ENCODE peak calls at places on chromosomes 3 and 15, in four cellular contexts. Q is HepG2, P is K562, U is GM12878. R is an unnamed sample.

GRCh38 chr15:41827290-41827879 is 507 bp upstream of the JMJD7 start:
- DNase-seq in Q (no peak), P (peak), U (no peak), R (no peak)

GRCh38 chr3:33395900-33396299 is 44.3 kb downstream of the UBP1 start:
- DNase-seq in Q (no peak), P (no peak), U (no peak), R (no peak)

GRCh38 chr3:129485681-129486056 is 42.8 kb upstream of the RHO start:
- DNase-seq in Q (no peak), P (no peak), U (no peak), R (no peak)

GRCh38 chr15:29689724-29689986 is 132.6 kb downstream of the TJP1 start:
- DNase-seq in Q (no peak), P (no peak), U (no peak), R (no peak)

GRCh38 chr3:4953119-4953518 is 26.1 kb upstream of the BHLHE40 start:
- DNase-seq in Q (no peak), P (no peak), U (no peak), R (no peak)

GRCh38 chr3:116291141-116291540 is 154.1 kb downstream of the LSAMP start:
- DNase-seq in Q (no peak), P (no peak), U (no peak), R (no peak)

GRCh38 chr15:31403606-31404005 is 77.0 kb downstream of the KLF13 start:
- DNase-seq in Q (no peak), P (no peak), U (no peak), R (no peak)

GRCh38 chr15:40369971-40370370 is 12.0 kb downstream of the DISP2 start:
- DNase-seq in Q (no peak), P (no peak), U (no peak), R (no peak)

GRCh38 chr3:99637041-99637380 is 1.4 kb upstream of the COL8A1 start:
- DNase-seq in Q (no peak), P (no peak), U (no peak), R (no peak)

GRCh38 chr3:197511130-197511529 is 44.6 kb downstream of the BDH1 start:
- DNase-seq in Q (no peak), P (no peak), U (no peak), R (no peak)

GRCh38 chr15:28132524-28133275 is 33.6 kb upstream of the OCA2 start:
- DNase-seq in Q (no peak), P (no peak), U (no peak), R (no peak)

GRCh38 chr3:11969986-11970385 is 34.2 kb upstream of the SYN2 start:
- DNase-seq in Q (no peak), P (no peak), U (no peak), R (no peak)

GRCh38 chr3:42569743-42570142 is 12.0 kb downstream of the SEC22C start:
- DNase-seq in Q (no peak), P (no peak), U (no peak), R (no peak)

GRCh38 chr15:82944038-82944437 is 8.5 kb downstream of the HOMER2 start:
- DNase-seq in Q (no peak), P (no peak), U (no peak), R (no peak)

GRCh38 chr15:70763950-70764730 is 782 bp upstream of the UACA start:
- DNase-seq in Q (no peak), P (no peak), U (no peak), R (no peak)

GRCh38 chr3:124395584-124396340 is 334.5 kb upstream of the UMPS start:
- DNase-seq in Q (no peak), P (no peak), U (no peak), R (no peak)

GRCh38 chr3:131033480-131034080 is 6.9 kb downstream of the NEK11 start:
- DNase-seq in Q (peak), P (peak), U (no peak), R (peak)

GRCh38 chr15:80424381-80424780 is 20.2 kb downstream of the ARNT2 start:
- DNase-seq in Q (no peak), P (no peak), U (no peak), R (no peak)

GRCh38 chr3:126659915-126660886 is 5.3 kb upstream of the TXNRD3 start:
- DNase-seq in Q (peak), P (no peak), U (no peak), R (peak)

GRCh38 chr3:131948806-131949205 is 86.0 kb downstream of the CPNE4 start:
- DNase-seq in Q (no peak), P (no peak), U (no peak), R (no peak)

GRCh38 chr3:178420033-178420432 is 116.2 kb upstream of the KCNMB2 start:
- DNase-seq in Q (no peak), P (no peak), U (no peak), R (no peak)

GRCh38 chr3:171801738-171802600 is 8.3 kb downstream of the PLD1 start:
- DNase-seq in Q (no peak), P (no peak), U (peak), R (peak)

GRCh38 chr3:48990636-48991421 is 788 bp downstream of the P4HTM start:
- DNase-seq in Q (no peak), P (no peak), U (no peak), R (peak)

GRCh38 chr3:30461311-30461710 is 145.1 kb upstream of the TGFBR2 start:
- DNase-seq in Q (no peak), P (no peak), U (no peak), R (no peak)

GRCh38 chr3:27680517-27681246 is 41.4 kb downstream of the EOMES start:
- DNase-seq in Q (peak), P (no peak), U (no peak), R (no peak)

GRCh38 chr3:73508330-73508954 is 116.3 kb downstream of the PDZRN3 start:
- DNase-seq in Q (peak), P (peak), U (no peak), R (peak)

GRCh38 chr3:16069149-16069922 is 105.1 kb upstream of the GALNT15 start:
- DNase-seq in Q (peak), P (no peak), U (no peak), R (peak)

GRCh38 chr3:48516571-48516970 is 12.6 kb upstream of the SHISA5 start:
- DNase-seq in Q (no peak), P (no peak), U (no peak), R (no peak)

GRCh38 chr3:197613187-197613586 is 57.4 kb upstream of the BDH1 start:
- DNase-seq in Q (no peak), P (no peak), U (no peak), R (no peak)

GRCh38 chr3:43497905-43498365 is 123.9 kb downstream of the ANO10 start:
- DNase-seq in Q (no peak), P (no peak), U (no peak), R (no peak)

GRCh38 chr15:40843183-40843884 is 514 bp upstream of the SPINT1 start:
- DNase-seq in Q (no peak), P (no peak), U (no peak), R (no peak)

GRCh38 chr3:27714692-27715453 is 7.2 kb downstream of the EOMES start:
- DNase-seq in Q (peak), P (no peak), U (no peak), R (no peak)

GRCh38 chr3:99515-99914 is 97.0 kb upstream of the CHL1 start:
- DNase-seq in Q (no peak), P (no peak), U (no peak), R (no peak)

GRCh38 chr3:40191850-40192448 is 117.6 kb upstream of the EIF1B start:
- DNase-seq in Q (peak), P (peak), U (no peak), R (peak)
- TF ChIP-seq HDAC2 in Q (no peak), P (no peak), U (no peak), R (no peak)

GRCh38 chr15:74799843-74800558 is 12.6 kb upstream of the LMAN1L start:
- DNase-seq in Q (peak), P (peak), U (peak), R (peak)
- TF ChIP-seq SMC3 in Q (peak), P (peak), U (peak), R (peak)

DNA sequence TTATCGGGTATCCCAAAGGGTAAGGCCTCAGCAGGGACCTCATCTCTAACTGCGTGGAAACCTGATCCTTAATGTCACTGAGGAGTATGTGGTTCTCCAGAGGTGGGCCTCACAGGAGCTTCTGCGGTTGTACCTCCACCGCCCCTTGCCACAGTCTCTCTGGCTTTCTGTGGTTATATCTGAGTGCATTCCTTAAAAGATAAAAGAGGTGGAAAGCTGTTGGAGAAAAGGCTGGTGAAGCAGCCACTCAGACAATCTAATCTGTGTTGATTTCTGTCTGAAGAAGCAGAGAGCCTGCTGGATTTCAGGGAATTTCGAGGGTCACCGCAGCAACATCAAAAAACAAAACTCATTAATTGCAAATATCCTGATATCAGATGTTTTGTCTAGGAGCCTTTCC is 51.4 kb downstream of the SEMA6D start:
- DNase-seq in Q (no peak), P (no peak), U (no peak), R (no peak)
- TF ChIP-seq HDAC2 in Q (no peak), P (no peak), U (no peak), R (no peak)

DNA sequence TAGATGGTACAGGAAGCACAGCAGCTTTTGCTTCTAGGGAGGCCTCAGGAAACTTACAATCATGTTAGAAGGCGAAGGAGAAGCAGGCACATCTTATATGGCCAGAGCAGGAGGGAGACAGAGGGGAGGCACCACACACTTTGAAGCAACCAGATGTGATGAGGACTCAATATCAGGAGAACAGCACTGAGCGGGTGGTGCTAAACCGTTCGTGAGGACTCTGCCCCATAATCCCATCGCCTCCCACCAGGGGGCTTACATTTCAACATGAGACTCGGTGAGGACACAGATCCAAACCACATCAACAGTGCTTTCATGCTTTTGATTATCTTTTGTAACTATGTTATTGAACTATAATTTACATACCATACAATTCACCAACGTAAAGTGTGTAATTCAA is 7.6 kb upstream of the TMEM44 start:
- DNase-seq in Q (peak), P (no peak), U (no peak), R (no peak)
- TF ChIP-seq SMC3 in Q (no peak), P (no peak), U (no peak), R (no peak)

GRCh38 chr15:36230741-36231140 is 348.7 kb upstream of the CDIN1 start:
- DNase-seq in Q (no peak), P (no peak), U (no peak), R (no peak)
- TF ChIP-seq HDAC2 in Q (no peak), P (no peak), U (no peak), R (no peak)

DNA sequence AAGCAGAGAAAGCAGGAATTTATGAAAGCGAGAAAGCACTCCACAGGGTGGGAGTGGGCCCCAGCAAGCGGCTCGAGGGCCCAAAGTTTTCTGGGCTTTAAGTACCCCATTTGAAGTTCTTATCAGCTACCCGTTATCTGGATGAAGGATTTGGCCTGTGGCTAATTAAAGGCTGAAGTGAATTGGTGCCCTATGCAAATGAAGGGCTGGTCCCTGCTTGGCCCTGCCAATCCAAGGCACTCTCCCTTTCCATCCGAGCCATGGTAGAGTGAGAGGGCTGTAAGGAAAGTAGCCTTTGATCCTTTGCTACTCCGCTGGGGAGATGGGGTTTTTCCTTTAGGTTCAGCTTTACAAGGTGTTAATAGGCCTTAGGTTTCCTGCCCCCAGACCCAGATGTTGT is 469.3 kb upstream of the CFAP20DC start:
- DNase-seq in Q (no peak), P (no peak), U (no peak), R (no peak)
- TF ChIP-seq SMC3 in Q (no peak), P (no peak), U (no peak), R (no peak)

GRCh38 chr15:54604963-54605362 is 591.8 kb downstream of the RSL24D1 start:
- DNase-seq in Q (no peak), P (no peak), U (no peak), R (no peak)
- TF ChIP-seq HDAC2 in Q (no peak), P (no peak), U (no peak), R (no peak)

DNA sequence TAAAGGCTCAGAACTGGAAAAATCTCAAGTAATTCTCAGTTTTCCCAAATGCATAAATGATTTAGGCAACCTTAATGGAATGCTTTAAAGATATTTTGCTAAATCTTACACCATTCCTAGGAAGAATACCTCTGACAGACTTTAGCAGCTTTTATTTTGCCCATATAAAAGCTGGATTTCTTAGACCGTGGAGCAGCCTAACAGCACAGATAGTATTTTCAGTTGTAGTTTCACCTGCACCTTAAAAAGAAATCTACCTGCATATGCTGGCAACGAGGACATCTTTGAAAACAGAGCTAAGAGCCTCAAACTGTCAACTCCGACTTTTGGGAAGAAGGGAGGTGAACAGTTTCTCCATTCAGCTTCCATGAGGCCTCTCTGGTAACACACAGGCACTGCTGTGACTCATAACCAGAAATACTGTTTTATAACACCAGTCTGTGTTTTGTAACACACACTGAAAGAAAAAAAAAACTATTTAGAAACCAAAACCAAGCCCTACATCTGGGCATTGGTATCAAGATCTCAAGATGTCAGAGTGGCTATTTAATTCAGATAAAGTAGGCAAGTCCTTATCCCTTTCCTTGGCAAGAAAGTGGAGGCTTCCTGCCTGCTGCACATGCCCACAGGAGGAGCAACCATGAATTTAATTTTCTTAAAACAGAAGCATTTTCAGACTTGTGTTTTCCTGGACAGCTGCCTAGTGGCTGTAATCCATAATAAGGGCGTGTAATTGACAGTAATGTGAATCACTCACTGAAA is 181.5 kb upstream of the ICE2 start:
- DNase-seq in Q (no peak), P (no peak), U (no peak), R (no peak)
- TF ChIP-seq SMC3 in Q (no peak), P (no peak), U (no peak), R (no peak)

DNA sequence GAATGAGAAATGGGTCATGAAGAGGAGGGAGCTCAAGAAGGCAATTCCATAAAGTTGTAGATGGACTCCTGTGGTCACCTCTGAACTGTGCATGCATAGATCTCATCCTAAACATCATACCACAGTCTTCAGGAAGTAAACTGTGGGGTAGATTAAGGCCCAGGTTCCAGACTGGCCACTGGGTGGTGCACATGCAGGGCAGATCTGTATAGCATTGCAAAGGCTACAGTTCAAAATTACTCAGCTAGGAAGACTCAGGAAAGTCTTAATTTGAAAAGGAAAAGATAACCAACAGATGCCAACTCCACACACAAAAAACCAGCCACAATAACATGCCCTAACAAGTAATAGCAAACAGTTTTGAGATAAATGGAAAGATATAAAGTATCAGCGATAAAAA is 20.3 kb downstream of the KY start:
- DNase-seq in Q (no peak), P (no peak), U (no peak), R (no peak)
- TF ChIP-seq HDAC2 in Q (no peak), P (no peak), U (no peak), R (no peak)

DNA sequence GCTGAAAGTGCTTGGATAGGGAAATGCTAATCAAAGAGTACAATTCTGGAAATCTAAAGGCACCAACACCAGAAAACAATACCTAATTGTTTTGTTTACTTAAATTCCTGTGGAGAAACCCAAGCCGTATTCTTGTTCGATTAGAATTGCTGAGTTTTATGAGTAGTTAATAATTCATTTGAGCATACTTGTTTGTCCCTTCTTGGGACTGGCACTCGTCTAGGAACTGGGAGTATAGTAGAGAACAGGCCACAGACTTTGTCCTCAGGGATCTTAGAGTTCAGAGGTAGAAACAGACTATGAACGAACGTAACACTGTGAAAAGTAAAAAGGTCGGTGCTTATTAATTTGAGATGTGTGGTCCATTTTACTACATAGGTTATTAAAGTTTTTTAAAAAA is 39.4 kb downstream of the ZPLD1 start:
- DNase-seq in Q (no peak), P (no peak), U (no peak), R (no peak)
- TF ChIP-seq SMC3 in Q (no peak), P (no peak), U (no peak), R (no peak)